ENCODE peak calls at places on chromosomes 16 and 17, in ten cellular contexts. L is mesendoderm, W is left ventricle myocardium inferior, C is AG09309, T is GM23248, Y is skeletal muscle cell, H is cardiac fibroblast, E is right atrium auricular region, Q is AG04449, B is astrocyte of the cerebellum. F is an unnamed sample.

GRCh38 chr17:73929860-73930430 is 273.5 kb upstream of the RPL38 start:
- DNase-seq in L (peak; percentile 59), W (no peak), C (no peak), T (no peak), Y (no peak), H (no peak), E (peak; percentile 30), Q (no peak), B (no peak), F (no peak)

GRCh38 chr17:56595831-56596740 is 2.6 kb downstream of the NOG start:
- DNase-seq in L (peak; percentile 94), W (no peak), C (no peak), T (peak; percentile 50), Y (no peak), H (no peak), E (no peak), Q (no peak), B (no peak), F (no peak)

GRCh38 chr17:44878627-44879221 is 20.5 kb downstream of the EFTUD2 start:
- DNase-seq in L (peak; percentile 20), W (no peak), C (no peak), T (peak; percentile 64), Y (no peak), H (peak; percentile 55), E (no peak), Q (no peak), B (no peak), F (no peak)

GRCh38 chr17:76641501-76641900 is 2.1 kb downstream of the ST6GALNAC1 start:
- DNase-seq in L (peak; percentile 70), W (no peak), C (no peak), T (no peak), Y (no peak), H (no peak), E (no peak), Q (no peak), B (no peak), F (no peak)

GRCh38 chr17:63700528-63701441 is 860 bp upstream of the LIMD2 start:
- DNase-seq in L (peak; percentile 78), W (peak; percentile 69), C (no peak), T (peak; percentile 79), Y (peak; percentile 25), H (peak; percentile 41), E (peak; percentile 72), Q (no peak), B (peak; percentile 11), F (no peak)

GRCh38 chr16:67151431-67152097 is 766 bp upstream of the B3GNT9 start:
- DNase-seq in L (peak; percentile 38), W (no peak), C (no peak), T (peak; percentile 37), Y (no peak), H (peak; percentile 15), E (no peak), Q (no peak), B (no peak), F (no peak)

GRCh38 chr17:58398574-58399266 is 18.6 kb downstream of the RNF43 start:
- DNase-seq in L (no peak), W (no peak), C (no peak), T (no peak), Y (no peak), H (no peak), E (no peak), Q (no peak), B (no peak), F (no peak)

GRCh38 chr17:6073620-6074019 is 3.4 kb downstream of the WSCD1 start:
- DNase-seq in L (no peak), W (no peak), C (no peak), T (no peak), Y (no peak), H (no peak), E (no peak), Q (no peak), B (no peak), F (no peak)

GRCh38 chr16:2530629-2531318 is 434 bp downstream of the CEMP1 start:
- DNase-seq in L (no peak), W (no peak), C (no peak), T (no peak), Y (no peak), H (no peak), E (no peak), Q (no peak), B (no peak), F (no peak)

GRCh38 chr17:6094453-6094852 is 24.3 kb downstream of the WSCD1 start:
- DNase-seq in L (no peak), W (no peak), C (no peak), T (no peak), Y (no peak), H (no peak), E (no peak), Q (no peak), B (no peak), F (no peak)

GRCh38 chr17:15414502-15415348 is 52.7 kb downstream of the CDRT4 start:
- DNase-seq in L (no peak), W (peak; percentile 82), C (no peak), T (no peak), Y (no peak), H (no peak), E (no peak), Q (no peak), B (no peak), F (no peak)

DNA sequence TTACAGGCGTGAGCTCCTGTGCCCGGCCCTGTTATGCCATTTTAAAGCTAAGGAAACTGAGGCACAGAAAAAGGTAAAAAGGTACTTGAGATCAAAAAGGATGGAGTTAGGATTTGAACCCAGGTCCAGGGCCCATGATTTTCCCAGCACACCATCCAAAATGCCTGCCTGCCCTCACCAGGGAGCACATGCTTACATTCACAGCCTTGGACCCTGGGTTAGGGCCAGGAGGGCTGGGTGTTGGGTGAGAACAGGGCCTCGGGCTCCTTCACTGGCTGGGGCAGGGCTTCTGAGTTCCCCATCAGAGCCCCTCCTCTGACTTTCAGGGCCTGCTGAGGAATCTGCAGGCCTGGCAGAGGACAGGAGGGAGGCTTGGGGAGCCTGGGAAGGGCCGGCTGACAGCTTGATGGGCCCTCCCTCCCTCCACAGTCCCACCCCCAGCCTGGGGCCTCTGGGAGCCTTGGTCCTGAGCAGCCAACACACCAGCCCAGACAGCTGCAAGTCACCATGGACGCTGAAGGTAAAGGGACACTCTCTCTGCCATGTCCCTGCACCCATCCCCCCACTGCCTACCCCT is at the start of gene QPRT:
- DNase-seq in L (peak; percentile 98), W (peak; percentile 46), C (no peak), T (no peak), Y (peak; percentile 28), H (peak; percentile 33), E (no peak), Q (no peak), B (no peak), F (no peak)
- H3K4me3 ChIP-seq in L (peak within 1 kb of the TSS; percentile 8), W (peak within 1 kb of the TSS; percentile 64), C (peak within 1 kb of the TSS; percentile 1), T (no peak within 1 kb of the TSS), Y (peak within 1 kb of the TSS; percentile 54), H (peak within 1 kb of the TSS; percentile 51), E (peak within 1 kb of the TSS; percentile 22), Q (peak within 1 kb of the TSS; percentile 54), B (peak within 1 kb of the TSS; percentile 30), F (peak within 1 kb of the TSS; percentile 72)

DNA sequence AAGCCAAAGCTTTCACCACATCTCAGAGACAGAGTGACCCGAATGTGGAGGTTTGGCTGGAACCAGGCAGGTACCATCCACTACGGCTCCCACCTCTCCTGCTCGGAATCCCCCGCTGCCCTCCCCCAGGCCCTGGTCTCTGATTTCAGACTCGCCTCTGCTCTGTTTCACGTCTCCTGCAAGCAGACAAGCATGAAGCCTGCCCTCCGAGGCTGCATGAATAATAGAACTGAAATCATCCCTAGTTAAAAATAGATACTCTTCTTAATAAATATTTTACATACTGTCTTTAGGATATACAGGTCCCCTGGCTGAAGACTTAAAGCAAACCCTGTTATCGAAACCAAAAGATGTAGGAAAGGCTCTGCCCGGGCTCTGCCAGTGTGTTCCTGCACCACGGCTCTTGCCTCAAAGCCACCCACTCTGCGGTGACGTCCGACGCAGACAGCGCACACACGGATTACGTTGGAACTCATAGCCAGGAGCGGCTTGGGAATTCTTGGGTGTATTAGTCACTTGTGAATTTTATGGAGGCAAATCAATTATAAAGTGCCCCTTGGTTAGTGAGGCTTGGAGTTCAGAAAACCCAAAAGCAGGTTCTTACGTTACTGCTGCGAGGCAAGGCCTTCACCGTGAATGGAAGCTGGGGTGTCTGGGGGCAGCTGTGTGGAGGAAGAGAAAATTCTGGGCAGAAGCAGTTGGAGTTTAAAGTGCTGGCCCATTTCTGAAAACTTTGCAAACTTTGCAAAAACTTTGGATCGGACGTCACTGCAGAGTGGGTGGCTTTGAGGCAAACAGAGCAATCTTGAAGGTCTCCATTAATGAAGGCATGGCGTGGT is 25.6 kb upstream of the NPTX1 start:
- DNase-seq in L (no peak), W (no peak), C (no peak), T (peak; percentile 51), Y (peak; percentile 90), H (peak; percentile 85), E (no peak), Q (no peak), B (no peak), F (no peak)
- H3K4me3 ChIP-seq in L (no peak overlapping the region), W (no peak overlapping the region), C (no peak overlapping the region), T (no peak overlapping the region), Y (no peak overlapping the region), H (no peak overlapping the region), E (no peak overlapping the region), Q (no peak overlapping the region), B (no peak overlapping the region), F (no peak overlapping the region)

DNA sequence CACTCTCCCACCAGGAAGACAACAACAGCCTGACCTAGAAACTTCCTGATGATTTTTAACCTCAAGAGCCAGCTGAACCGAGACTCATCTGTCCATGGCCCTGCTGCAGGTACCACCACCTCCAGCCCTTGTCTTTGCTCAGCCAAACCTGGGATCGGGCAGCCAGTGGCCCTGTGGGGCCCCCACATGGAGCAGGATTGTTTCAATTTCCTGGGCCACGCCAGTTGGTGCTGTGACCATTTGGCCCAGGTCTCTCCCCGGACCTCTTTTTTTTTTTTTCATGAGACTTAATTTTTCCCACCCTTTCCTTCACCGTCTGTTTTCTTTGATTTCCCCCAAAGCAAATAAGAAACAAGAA is 8.3 kb upstream of the HOXB2 start:
- DNase-seq in L (no peak), W (no peak), C (no peak), T (no peak), Y (no peak), H (no peak), E (no peak), Q (no peak), B (no peak), F (no peak)
- H3K4me3 ChIP-seq in L (no peak overlapping the region), W (no peak overlapping the region), C (no peak overlapping the region), T (no peak overlapping the region), Y (no peak overlapping the region), H (no peak overlapping the region), E (no peak overlapping the region), Q (peak overlapping the region; percentile 37), B (peak overlapping the region; percentile 82), F (no peak overlapping the region)

DNA sequence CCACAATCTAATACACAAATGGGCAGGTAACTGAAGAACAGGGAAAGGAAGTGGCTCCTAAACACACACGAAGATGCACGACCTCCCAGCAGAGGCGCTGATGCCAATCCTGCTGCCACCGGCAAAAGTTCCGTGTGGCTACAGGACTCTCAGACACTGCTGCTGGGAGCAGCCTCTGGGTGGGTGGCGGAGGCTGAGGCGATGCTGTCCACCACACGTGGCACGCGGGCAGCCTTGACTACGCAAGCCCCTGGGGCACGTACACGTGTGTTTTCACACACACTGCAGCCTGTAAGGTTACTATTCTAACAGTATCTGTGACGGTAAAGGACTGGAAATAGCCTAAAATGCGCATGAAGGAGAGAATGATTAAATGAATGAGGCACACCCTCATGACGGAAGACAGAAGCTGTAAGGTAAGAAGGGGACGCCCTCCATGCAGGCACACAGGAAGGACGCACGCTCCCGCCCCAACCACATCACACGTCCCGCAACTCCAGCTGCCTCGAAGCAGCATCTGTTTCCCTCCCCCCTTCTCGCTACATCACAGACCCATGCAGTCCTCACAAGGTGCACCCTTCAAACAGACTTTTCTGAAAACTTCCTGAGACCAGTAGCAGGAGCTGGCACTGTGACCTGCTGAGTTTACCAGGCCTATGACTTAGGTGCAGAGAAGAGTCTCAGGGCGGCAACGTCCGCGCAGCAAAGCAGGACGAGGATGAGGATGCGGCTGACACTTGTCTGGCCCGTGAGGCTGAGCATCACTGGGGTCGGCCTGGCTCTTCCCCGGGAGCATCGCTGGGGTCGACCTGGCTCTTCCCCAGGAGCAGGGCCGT is 28.7 kb upstream of the FASN start:
- DNase-seq in L (no peak), W (no peak), C (no peak), T (no peak), Y (no peak), H (no peak), E (no peak), Q (no peak), B (no peak), F (no peak)
- H3K4me3 ChIP-seq in L (no peak overlapping the region), W (no peak overlapping the region), C (no peak overlapping the region), T (no peak overlapping the region), Y (no peak overlapping the region), H (no peak overlapping the region), E (no peak overlapping the region), Q (no peak overlapping the region), B (no peak overlapping the region), F (no peak overlapping the region)